ENCODE peak calls at places on chromosomes 11 and 22, in six cellular contexts. A, I, U, Y, J and P are unnamed samples.

GRCh38 chr22:43159484-43160178 is 8.3 kb downstream of the TSPO start:
- DNase-seq in A (no peak), I (no peak), U (no peak), Y (no peak), J (no peak), P (no peak)

GRCh38 chr22:20672082-20672424 is 101.9 kb upstream of the SERPIND1 start:
- DNase-seq in A (no peak), I (no peak), U (no peak), Y (no peak), J (no peak), P (no peak)

GRCh38 chr11:65606876-65607613 is 7.0 kb downstream of the MAP3K11 start:
- DNase-seq in A (no peak), I (peak; percentile 94), U (peak; percentile 25), Y (peak; percentile 89), J (peak; percentile 98), P (no peak)

GRCh38 chr11:22466809-22467208 is 128.6 kb downstream of the SLC17A6 start:
- DNase-seq in A (no peak), I (no peak), U (peak; percentile 79), Y (peak; percentile 88), J (peak; percentile 47), P (no peak)

GRCh38 chr11:60899021-60899936 is 7.1 kb downstream of the PRPF19 start:
- DNase-seq in A (no peak), I (peak; percentile 52), U (peak; percentile 77), Y (no peak), J (peak; percentile 70), P (peak; percentile 63)

GRCh38 chr11:21180194-21180593 is 510.8 kb downstream of the NELL1 start:
- DNase-seq in A (no peak), I (no peak), U (no peak), Y (no peak), J (no peak), P (no peak)

GRCh38 chr11:74004046-74004693 is 4.7 kb downstream of the UCP3 start:
- DNase-seq in A (no peak), I (no peak), U (no peak), Y (no peak), J (no peak), P (no peak)

GRCh38 chr22:41517172-41518047 is 26.9 kb downstream of the POLR3H start:
- DNase-seq in A (peak; percentile 44), I (peak; percentile 87), U (peak; percentile 58), Y (no peak), J (peak; percentile 68), P (peak; percentile 44)

GRCh38 chr11:28491431-28491830 is 383.2 kb downstream of the METTL15 start:
- DNase-seq in A (no peak), I (no peak), U (peak; percentile 56), Y (no peak), J (no peak), P (no peak)

GRCh38 chr11:128905345-128906184 is 14.4 kb downstream of the KCNJ5 start:
- DNase-seq in A (peak; percentile 49), I (no peak), U (no peak), Y (no peak), J (peak; percentile 49), P (peak; percentile 81)

GRCh38 chr11:70744396-70745185 is 346.3 kb downstream of the CTTN start:
- DNase-seq in A (no peak), I (no peak), U (no peak), Y (no peak), J (no peak), P (no peak)

GRCh38 chr11:119728226-119728626 is 774 bp downstream of the NECTIN1 start:
- DNase-seq in A (no peak), I (no peak), U (no peak), Y (no peak), J (peak; percentile 16), P (no peak)

GRCh38 chr22:39478461-39478860 is 21.6 kb downstream of the MGAT3 start:
- DNase-seq in A (no peak), I (no peak), U (no peak), Y (no peak), J (peak; percentile 30), P (no peak)